ENCODE peak calls at places on chromosome 4, in seven cellular contexts. One of them, this sample, is unnamed.

GRCh38 chr4:2689825-2690700 is 66.1 kb downstream of the TNIP2 start:
- DNase-seq in AG04450: no peak
- DNase-seq in NB4: no peak
- DNase-seq in mammary epithelial cell: no peak
- DNase-seq in iris pigment epithelial cell: no peak
- DNase-seq in Caki2: peak; percentile 88
- DNase-seq in activated CD4-positive, alpha-beta T cell treated with anti-CD3 and anti-CD28 coated beads for 24 hours: no peak
- DNase-seq in this sample: no peak

GRCh38 chr4:152735302-152735917 is 44.1 kb downstream of the TIGD4 start:
- DNase-seq in NB4: peak; percentile 57
- DNase-seq in AG04450: no peak
- DNase-seq in activated CD4-positive, alpha-beta T cell treated with anti-CD3 and anti-CD28 coated beads for 24 hours: no peak
- DNase-seq in Caki2: peak; percentile 16
- DNase-seq in mammary epithelial cell: peak; percentile 38
- DNase-seq in iris pigment epithelial cell: peak; percentile 27
- DNase-seq in this sample: no peak

GRCh38 chr4:62196338-62196737 is 996.2 kb downstream of the ADGRL3 start:
- DNase-seq in Caki2: no peak
- DNase-seq in AG04450: no peak
- DNase-seq in activated CD4-positive, alpha-beta T cell treated with anti-CD3 and anti-CD28 coated beads for 24 hours: no peak
- DNase-seq in NB4: no peak
- DNase-seq in iris pigment epithelial cell: no peak
- DNase-seq in mammary epithelial cell: no peak
- DNase-seq in this sample: no peak

GRCh38 chr4:38815879-38816782 is 11.5 kb upstream of the TLR1 start:
- DNase-seq in iris pigment epithelial cell: peak; percentile 53
- DNase-seq in NB4: peak; percentile 78
- DNase-seq in mammary epithelial cell: peak; percentile 75
- DNase-seq in activated CD4-positive, alpha-beta T cell treated with anti-CD3 and anti-CD28 coated beads for 24 hours: no peak
- DNase-seq in Caki2: peak; percentile 23
- DNase-seq in AG04450: no peak
- DNase-seq in this sample: no peak

GRCh38 chr4:8085491-8086479 is 72.8 kb downstream of the ABLIM2 start:
- DNase-seq in Caki2: no peak
- DNase-seq in mammary epithelial cell: no peak
- DNase-seq in activated CD4-positive, alpha-beta T cell treated with anti-CD3 and anti-CD28 coated beads for 24 hours: no peak
- DNase-seq in AG04450: no peak
- DNase-seq in iris pigment epithelial cell: no peak
- DNase-seq in NB4: no peak
- DNase-seq in this sample: no peak

GRCh38 chr4:173509031-173510001 is 20.7 kb downstream of the HAND2 start:
- DNase-seq in mammary epithelial cell: no peak
- DNase-seq in activated CD4-positive, alpha-beta T cell treated with anti-CD3 and anti-CD28 coated beads for 24 hours: no peak
- DNase-seq in NB4: no peak
- DNase-seq in iris pigment epithelial cell: no peak
- DNase-seq in AG04450: no peak
- DNase-seq in Caki2: no peak
- DNase-seq in this sample: no peak

GRCh38 chr4:188113156-188113555 is 3.8 kb upstream of the TRIML2 start:
- DNase-seq in activated CD4-positive, alpha-beta T cell treated with anti-CD3 and anti-CD28 coated beads for 24 hours: no peak
- DNase-seq in NB4: no peak
- DNase-seq in mammary epithelial cell: peak; percentile 100
- DNase-seq in iris pigment epithelial cell: peak; percentile 66
- DNase-seq in AG04450: no peak
- DNase-seq in Caki2: no peak
- DNase-seq in this sample: no peak

GRCh38 chr4:158176108-158176507 is 3.3 kb upstream of the GASK1B start:
- DNase-seq in activated CD4-positive, alpha-beta T cell treated with anti-CD3 and anti-CD28 coated beads for 24 hours: no peak
- DNase-seq in NB4: no peak
- DNase-seq in mammary epithelial cell: peak; percentile 57
- DNase-seq in Caki2: no peak
- DNase-seq in iris pigment epithelial cell: no peak
- DNase-seq in AG04450: no peak
- DNase-seq in this sample: no peak

GRCh38 chr4:56654238-56654632 is 26.9 kb downstream of the HOPX start:
- DNase-seq in NB4: no peak
- DNase-seq in mammary epithelial cell: no peak
- DNase-seq in Caki2: peak; percentile 9
- DNase-seq in iris pigment epithelial cell: no peak
- DNase-seq in activated CD4-positive, alpha-beta T cell treated with anti-CD3 and anti-CD28 coated beads for 24 hours: no peak
- DNase-seq in AG04450: no peak
- DNase-seq in this sample: no peak

GRCh38 chr4:19187104-19187503 is 1064.6 kb upstream of the SLIT2 start:
- DNase-seq in NB4: no peak
- DNase-seq in mammary epithelial cell: no peak
- DNase-seq in activated CD4-positive, alpha-beta T cell treated with anti-CD3 and anti-CD28 coated beads for 24 hours: no peak
- DNase-seq in iris pigment epithelial cell: peak; percentile 73
- DNase-seq in Caki2: no peak
- DNase-seq in AG04450: no peak
- DNase-seq in this sample: no peak

GRCh38 chr4:184052616-184053015 is 147.5 kb downstream of the STOX2 start:
- DNase-seq in AG04450: no peak
- DNase-seq in mammary epithelial cell: no peak
- DNase-seq in activated CD4-positive, alpha-beta T cell treated with anti-CD3 and anti-CD28 coated beads for 24 hours: no peak
- DNase-seq in NB4: no peak
- DNase-seq in Caki2: no peak
- DNase-seq in iris pigment epithelial cell: no peak
- DNase-seq in this sample: no peak

GRCh38 chr4:184787766-184788503 is 37.8 kb downstream of the ACSL1 start:
- DNase-seq in Caki2: peak; percentile 91
- DNase-seq in activated CD4-positive, alpha-beta T cell treated with anti-CD3 and anti-CD28 coated beads for 24 hours: no peak
- DNase-seq in NB4: no peak
- DNase-seq in AG04450: no peak
- DNase-seq in mammary epithelial cell: no peak
- DNase-seq in iris pigment epithelial cell: no peak
- DNase-seq in this sample: no peak

GRCh38 chr4:144338148-144338547 is 197.6 kb upstream of the GYPA start:
- DNase-seq in Caki2: no peak
- DNase-seq in activated CD4-positive, alpha-beta T cell treated with anti-CD3 and anti-CD28 coated beads for 24 hours: no peak
- DNase-seq in AG04450: no peak
- DNase-seq in mammary epithelial cell: no peak
- DNase-seq in iris pigment epithelial cell: no peak
- DNase-seq in NB4: peak; percentile 60
- DNase-seq in this sample: no peak

GRCh38 chr4:118969359-118969758 is 80.7 kb downstream of the SYNPO2 start:
- DNase-seq in iris pigment epithelial cell: peak; percentile 77
- DNase-seq in activated CD4-positive, alpha-beta T cell treated with anti-CD3 and anti-CD28 coated beads for 24 hours: no peak
- DNase-seq in AG04450: no peak
- DNase-seq in Caki2: peak; percentile 55
- DNase-seq in NB4: peak; percentile 70
- DNase-seq in mammary epithelial cell: peak; percentile 62
- DNase-seq in this sample: peak; percentile 66

GRCh38 chr4:47852121-47852520 is 14.3 kb upstream of the CORIN start:
- DNase-seq in activated CD4-positive, alpha-beta T cell treated with anti-CD3 and anti-CD28 coated beads for 24 hours: no peak
- DNase-seq in Caki2: no peak
- DNase-seq in AG04450: peak; percentile 69
- DNase-seq in NB4: peak; percentile 18
- DNase-seq in mammary epithelial cell: peak; percentile 46
- DNase-seq in iris pigment epithelial cell: peak; percentile 95
- DNase-seq in this sample: peak; percentile 65

GRCh38 chr4:123304151-123305021 is 92.2 kb upstream of the SPRY1 start:
- DNase-seq in iris pigment epithelial cell: no peak
- DNase-seq in mammary epithelial cell: no peak
- DNase-seq in Caki2: no peak
- DNase-seq in activated CD4-positive, alpha-beta T cell treated with anti-CD3 and anti-CD28 coated beads for 24 hours: no peak
- DNase-seq in NB4: no peak
- DNase-seq in AG04450: no peak
- DNase-seq in this sample: no peak

GRCh38 chr4:109560687-109561452 is 824 bp downstream of the MCUB start:
- DNase-seq in Caki2: peak; percentile 61
- DNase-seq in activated CD4-positive, alpha-beta T cell treated with anti-CD3 and anti-CD28 coated beads for 24 hours: peak; percentile 35
- DNase-seq in iris pigment epithelial cell: peak; percentile 87
- DNase-seq in mammary epithelial cell: peak; percentile 76
- DNase-seq in NB4: peak; percentile 80
- DNase-seq in AG04450: peak; percentile 47
- DNase-seq in this sample: no peak

GRCh38 chr4:148854203-148854602 is 412.0 kb upstream of the NR3C2 start:
- DNase-seq in Caki2: peak; percentile 68
- DNase-seq in iris pigment epithelial cell: no peak
- DNase-seq in NB4: no peak
- DNase-seq in mammary epithelial cell: peak; percentile 24
- DNase-seq in AG04450: no peak
- DNase-seq in activated CD4-positive, alpha-beta T cell treated with anti-CD3 and anti-CD28 coated beads for 24 hours: no peak
- DNase-seq in this sample: no peak

GRCh38 chr4:14348506-14348905 is 653.8 kb upstream of the CPEB2 start:
- DNase-seq in AG04450: no peak
- DNase-seq in NB4: no peak
- DNase-seq in mammary epithelial cell: no peak
- DNase-seq in activated CD4-positive, alpha-beta T cell treated with anti-CD3 and anti-CD28 coated beads for 24 hours: no peak
- DNase-seq in iris pigment epithelial cell: peak; percentile 15
- DNase-seq in Caki2: no peak
- DNase-seq in this sample: no peak

GRCh38 chr4:84878090-84878489 is 88.4 kb downstream of the WDFY3 start:
- DNase-seq in AG04450: peak; percentile 49
- DNase-seq in Caki2: no peak
- DNase-seq in NB4: no peak
- DNase-seq in mammary epithelial cell: peak; percentile 57
- DNase-seq in activated CD4-positive, alpha-beta T cell treated with anti-CD3 and anti-CD28 coated beads for 24 hours: no peak
- DNase-seq in iris pigment epithelial cell: peak; percentile 93
- DNase-seq in this sample: peak; percentile 22

GRCh38 chr4:36198068-36198808 is 46.1 kb downstream of the ARAP2 start:
- DNase-seq in NB4: peak; percentile 25
- DNase-seq in activated CD4-positive, alpha-beta T cell treated with anti-CD3 and anti-CD28 coated beads for 24 hours: no peak
- DNase-seq in AG04450: no peak
- DNase-seq in iris pigment epithelial cell: no peak
- DNase-seq in Caki2: no peak
- DNase-seq in mammary epithelial cell: no peak
- DNase-seq in this sample: no peak

GRCh38 chr4:22911285-22911684 is 218.5 kb downstream of the GBA3 start:
- DNase-seq in NB4: no peak
- DNase-seq in iris pigment epithelial cell: no peak
- DNase-seq in activated CD4-positive, alpha-beta T cell treated with anti-CD3 and anti-CD28 coated beads for 24 hours: no peak
- DNase-seq in AG04450: no peak
- DNase-seq in Caki2: no peak
- DNase-seq in mammary epithelial cell: no peak
- DNase-seq in this sample: no peak

GRCh38 chr4:76589402-76589801 is 154.4 kb downstream of the SHROOM3 start:
- DNase-seq in AG04450: no peak
- DNase-seq in activated CD4-positive, alpha-beta T cell treated with anti-CD3 and anti-CD28 coated beads for 24 hours: no peak
- DNase-seq in iris pigment epithelial cell: peak; percentile 63
- DNase-seq in NB4: no peak
- DNase-seq in Caki2: peak; percentile 61
- DNase-seq in mammary epithelial cell: peak; percentile 38
- DNase-seq in this sample: no peak

GRCh38 chr4:6917445-6918241 is 8.0 kb downstream of the TBC1D14 start:
- DNase-seq in Caki2: peak; percentile 88
- DNase-seq in activated CD4-positive, alpha-beta T cell treated with anti-CD3 and anti-CD28 coated beads for 24 hours: no peak
- DNase-seq in AG04450: no peak
- DNase-seq in mammary epithelial cell: no peak
- DNase-seq in iris pigment epithelial cell: peak; percentile 41
- DNase-seq in NB4: peak; percentile 91
- DNase-seq in this sample: no peak

GRCh38 chr4:169952236-169953088 is 73.7 kb downstream of the MFAP3L start:
- DNase-seq in Caki2: no peak
- DNase-seq in NB4: peak; percentile 67
- DNase-seq in AG04450: no peak
- DNase-seq in activated CD4-positive, alpha-beta T cell treated with anti-CD3 and anti-CD28 coated beads for 24 hours: no peak
- DNase-seq in iris pigment epithelial cell: no peak
- DNase-seq in mammary epithelial cell: no peak
- DNase-seq in this sample: no peak

GRCh38 chr4:56127698-56128097 is 179.0 kb downstream of the CEP135 start:
- DNase-seq in iris pigment epithelial cell: no peak
- DNase-seq in mammary epithelial cell: no peak
- DNase-seq in NB4: no peak
- DNase-seq in activated CD4-positive, alpha-beta T cell treated with anti-CD3 and anti-CD28 coated beads for 24 hours: no peak
- DNase-seq in Caki2: no peak
- DNase-seq in AG04450: no peak
- DNase-seq in this sample: no peak

This sample was measured in HFF-Myc.